ENCODE peak calls at places on chromosomes 11 and 22, in six cellular contexts. G is esophagus squamous epithelium, T is ovary, A is tibial nerve, M is H1, N is A549. V is an unnamed sample.

GRCh38 chr11:118289411-118289810 is 15.1 kb upstream of the CD3E start:
- DNase-seq in G (no peak), T (no peak), A (no peak), M (no peak), N (no peak), V (no peak)

GRCh38 chr11:8055111-8055835 is 25.7 kb upstream of the TUB start:
- DNase-seq in G (no peak), T (no peak), A (no peak), M (no peak), N (no peak), V (no peak)

GRCh38 chr11:62540804-62541671 is 5.6 kb downstream of the AHNAK start:
- DNase-seq in G (no peak), T (no peak), A (no peak), M (no peak), N (no peak), V (peak)

GRCh38 chr11:2990617-2991476 is 1.3 kb downstream of the NAP1L4 start:
- DNase-seq in G (no peak), T (no peak), A (no peak), M (no peak), N (peak), V (peak)

GRCh38 chr22:45008853-45009751 is 703 bp downstream of the PHF21B start:
- DNase-seq in G (no peak), T (peak), A (no peak), M (no peak), N (peak), V (no peak)

GRCh38 chr11:129234978-129235377 is 42.9 kb upstream of the ARHGAP32 start:
- DNase-seq in G (no peak), T (no peak), A (no peak), M (no peak), N (no peak), V (no peak)

GRCh38 chr11:33920838-33921613 is 29.1 kb upstream of the LMO2 start:
- DNase-seq in G (no peak), T (no peak), A (no peak), M (no peak), N (no peak), V (peak)

GRCh38 chr11:62680825-62681240 is 2.0 kb upstream of the UBXN1 start:
- DNase-seq in G (no peak), T (peak), A (no peak), M (no peak), N (peak), V (peak)

GRCh38 chr11:63919267-63920125 is 2.5 kb upstream of the RCOR2 start:
- DNase-seq in G (no peak), T (peak), A (no peak), M (peak), N (no peak), V (peak)

GRCh38 chr11:47234669-47235075 is 13.9 kb downstream of the ACP2 start:
- DNase-seq in G (no peak), T (peak), A (no peak), M (no peak), N (no peak), V (no peak)

GRCh38 chr11:132784441-132784840 is 747.9 kb downstream of the OPCML start:
- DNase-seq in G (no peak), T (no peak), A (no peak), M (no peak), N (no peak), V (no peak)

GRCh38 chr11:130400793-130401483 is 27.5 kb downstream of the ADAMTS8 start:
- DNase-seq in G (no peak), T (no peak), A (no peak), M (no peak), N (no peak), V (peak)

GRCh38 chr22:45742866-45743450 is 71.3 kb downstream of the ATXN10 start:
- DNase-seq in G (no peak), T (no peak), A (no peak), M (no peak), N (no peak), V (peak)

GRCh38 chr22:36321797-36322601 is 65.8 kb downstream of the MYH9 start:
- DNase-seq in G (no peak), T (no peak), A (no peak), M (no peak), N (no peak), V (no peak)
- TF ChIP-seq POLR2A in G (no peak), T (no peak), A (no peak), M (peak), N (no peak), V (no peak)

GRCh38 chr11:121650520-121651266 is 197.9 kb upstream of the SORL1-AS1 start:
- DNase-seq in G (no peak), T (no peak), A (no peak), M (no peak), N (no peak), V (no peak)

GRCh38 chr11:121651267-121651625 is 198.5 kb upstream of the SORL1-AS1 start:
- DNase-seq in G (no peak), T (no peak), A (no peak), M (no peak), N (no peak), V (no peak)

GRCh38 chr11:121645596-121645995 is 192.8 kb upstream of the SORL1-AS1 start:
- DNase-seq in G (no peak), T (no peak), A (no peak), M (no peak), N (no peak), V (no peak)

GRCh38 chr11:121649798-121650197 is 197.0 kb upstream of the SORL1-AS1 start:
- DNase-seq in G (no peak), T (no peak), A (no peak), M (no peak), N (no peak), V (no peak)

GRCh38 chr11:121648306-121648705 is 195.5 kb upstream of the SORL1-AS1 start:
- DNase-seq in G (no peak), T (no peak), A (no peak), M (no peak), N (no peak), V (no peak)
- TF ChIP-seq CTCF in G (no peak), T (no peak), A (no peak), M (peak), N (no peak), V (no peak)

GRCh38 chr11:73597956-73598718 is at the start of gene FAM168A:
- DNase-seq in G (peak), T (peak), A (peak), M (peak), N (peak), V (peak)

GRCh38 chr11:73592640-73593039 is 5.3 kb downstream of the FAM168A start:
- DNase-seq in G (no peak), T (no peak), A (no peak), M (no peak), N (no peak), V (no peak)

GRCh38 chr11:73596547-73596946 is 1.4 kb downstream of the FAM168A start:
- DNase-seq in G (no peak), T (no peak), A (no peak), M (no peak), N (no peak), V (no peak)

GRCh38 chr11:73598719-73599379 is 937 bp upstream of the FAM168A start:
- DNase-seq in G (no peak), T (no peak), A (no peak), M (no peak), N (no peak), V (no peak)

DNA sequence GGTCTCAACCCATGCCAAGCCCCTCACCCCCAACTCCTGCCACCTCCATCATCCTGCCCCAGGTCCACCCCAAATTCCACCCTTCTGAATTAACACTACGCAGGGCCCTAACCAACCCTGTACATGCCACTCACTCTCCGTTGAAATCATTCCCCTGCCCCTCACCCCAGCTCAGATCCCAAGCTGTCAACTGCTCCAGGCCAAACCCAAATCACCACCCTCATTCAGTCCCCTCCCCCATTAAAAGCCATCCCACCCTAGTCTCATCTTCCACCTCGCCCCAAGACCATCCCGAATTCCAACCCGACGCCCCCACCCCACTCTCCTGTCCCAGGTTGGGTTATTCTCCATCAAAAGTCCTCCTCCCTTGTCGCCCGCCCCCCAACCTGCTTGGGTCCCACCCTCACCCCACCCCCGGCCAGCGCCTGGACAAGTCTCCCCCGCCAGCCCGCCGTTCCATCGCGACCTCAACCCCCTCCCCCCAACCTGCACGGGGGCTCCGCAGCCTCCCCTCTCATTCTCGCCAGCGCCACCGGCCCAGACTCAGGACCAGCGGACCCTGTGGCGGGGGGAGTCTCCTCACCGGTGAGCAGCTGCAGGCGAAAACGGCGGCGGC is 464 bp downstream of the FAM168A start:
- DNase-seq in G (peak), T (no peak), A (no peak), M (no peak), N (no peak), V (peak)
- TF ChIP-seq POLR2A in G (no peak), T (no peak), A (no peak), M (no peak), N (no peak), V (no peak)

DNA sequence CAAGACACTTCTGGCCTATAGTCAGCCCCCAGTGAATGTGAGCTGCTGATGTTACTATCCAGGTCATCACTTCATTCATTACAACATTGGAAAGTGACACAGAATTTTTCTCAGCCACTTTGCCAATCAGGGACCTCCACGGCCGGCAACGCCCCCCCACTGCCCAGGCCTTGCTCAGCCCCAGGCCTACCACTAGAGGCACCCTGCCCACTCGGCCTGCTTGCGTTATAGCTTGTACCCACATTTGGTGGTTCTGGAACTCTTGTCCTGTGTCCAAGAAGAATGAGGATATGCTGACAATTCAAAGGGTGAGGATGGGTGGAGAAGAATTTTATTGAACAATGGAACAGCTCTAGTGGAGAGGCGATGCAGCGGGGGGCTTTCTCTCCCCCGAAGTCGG is 96.2 kb downstream of the TSPAN18 start:
- DNase-seq in G (no peak), T (no peak), A (no peak), M (no peak), N (no peak), V (no peak)
- TF ChIP-seq CTCF in G (no peak), T (no peak), A (no peak), M (peak), N (no peak), V (peak)

GRCh38 chr22:21567456-21568206 is at the start of gene UBE2L3:
- DNase-seq in G (no peak), T (peak), A (peak), M (peak), N (peak), V (peak)
- TF ChIP-seq POLR2A in G (peak), T (peak), A (peak), M (peak), N (peak), V (peak)

GRCh38 chr22:25174156-25174887 is 25.3 kb upstream of the CRYBB3 start:
- DNase-seq in G (no peak), T (no peak), A (no peak), M (no peak), N (no peak), V (no peak)

GRCh38 chr22:25169278-25170031 is 30.2 kb upstream of the CRYBB3 start:
- DNase-seq in G (no peak), T (no peak), A (no peak), M (no peak), N (no peak), V (no peak)

GRCh38 chr22:25170426-25170980 is 29.2 kb upstream of the CRYBB3 start:
- DNase-seq in G (no peak), T (no peak), A (no peak), M (no peak), N (no peak), V (no peak)

GRCh38 chr22:25174888-25175411 is 24.7 kb upstream of the CRYBB3 start:
- DNase-seq in G (no peak), T (no peak), A (no peak), M (no peak), N (no peak), V (no peak)

DNA sequence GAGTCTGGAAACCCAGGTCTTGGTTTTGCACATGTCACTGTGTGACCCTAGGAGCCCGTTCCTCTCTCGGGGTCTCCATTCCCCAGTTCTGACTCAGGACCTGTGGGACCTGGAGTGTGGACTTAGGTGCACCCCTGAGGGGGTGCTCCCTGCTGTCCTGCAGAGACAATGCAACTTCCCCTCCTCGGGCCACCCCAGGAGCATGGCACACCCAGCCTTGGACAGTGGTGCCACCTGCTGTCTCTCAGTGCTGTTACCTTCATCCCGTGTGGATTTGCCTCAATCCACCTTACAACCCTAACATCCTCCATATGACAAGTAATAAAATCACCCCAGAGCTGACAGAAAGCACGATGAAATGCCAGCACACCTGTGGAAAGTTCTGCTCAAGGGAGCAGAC is 27.5 kb upstream of the CRYBB3 start:
- DNase-seq in G (no peak), T (no peak), A (no peak), M (no peak), N (peak), V (peak)
- TF ChIP-seq CTCF in G (peak), T (no peak), A (peak), M (peak), N (peak), V (peak)

GRCh38 chr22:41939981-41940852 is 6.7 kb downstream of the CENPM start:
- DNase-seq in G (peak), T (no peak), A (no peak), M (no peak), N (no peak), V (peak)
- TF ChIP-seq POLR2A in G (peak), T (no peak), A (no peak), M (no peak), N (no peak), V (no peak)

V was measured in NB4.